ENCODE peak calls at places on chromosomes 1 and 21, in four cellular contexts. G is K562, B is HepG2, H is SK-N-SH. F is an unnamed sample.

GRCh38 chr1:235883261-235883927 is 16.7 kb upstream of the LYST start:
- DNase-seq in G (no peak), B (no peak), H (peak), F (no peak)

GRCh38 chr1:225450491-225451191 is 22.8 kb upstream of the LBR start:
- DNase-seq in G (no peak), B (peak), H (no peak), F (no peak)

GRCh38 chr1:159786966-159787365 is 6.2 kb downstream of the DUSP23 start:
- DNase-seq in G (no peak), B (no peak), H (peak), F (no peak)

GRCh38 chr21:31724552-31724951 is 7.4 kb downstream of the SCAF4 start:
- DNase-seq in G (no peak), B (no peak), H (no peak), F (no peak)

GRCh38 chr1:2831596-2832212 is 30.2 kb upstream of the TTC34 start:
- DNase-seq in G (no peak), B (no peak), H (no peak), F (no peak)

GRCh38 chr1:201383647-201384405 is 6.3 kb upstream of the TNNT2 start:
- DNase-seq in G (no peak), B (no peak), H (no peak), F (no peak)

GRCh38 chr1:62110198-62110817 is 84.3 kb upstream of the L1TD1 start:
- DNase-seq in G (no peak), B (no peak), H (no peak), F (no peak)

GRCh38 chr1:46248122-46248920 is 758 bp downstream of the RAD54L start:
- DNase-seq in G (peak), B (peak), H (peak), F (peak)

GRCh38 chr1:222060247-222060851 is 318.5 kb upstream of the DUSP10 start:
- DNase-seq in G (no peak), B (no peak), H (no peak), F (no peak)

GRCh38 chr1:85048296-85049064 is at the start of gene MCOLN3:
- DNase-seq in G (peak), B (no peak), H (peak), F (peak)
- TF ChIP-seq FOXJ3 in G (no peak), B (no peak), H (no peak), F (no peak)

GRCh38 chr1:109913360-109913879 is 2.8 kb downstream of the CSF1 start:
- DNase-seq in G (no peak), B (no peak), H (no peak), F (no peak)

GRCh38 chr1:109910123-109910962 is at the start of gene CSF1:
- DNase-seq in G (peak), B (no peak), H (peak), F (peak)

GRCh38 chr1:109912873-109913272 is 2.2 kb downstream of the CSF1 start:
- DNase-seq in G (no peak), B (no peak), H (no peak), F (no peak)

GRCh38 chr1:109910963-109911798 is 532 bp downstream of the CSF1 start:
- DNase-seq in G (peak), B (no peak), H (no peak), F (peak)

GRCh38 chr1:109912214-109912861 is 1.7 kb downstream of the CSF1 start:
- DNase-seq in G (no peak), B (no peak), H (no peak), F (no peak)
- TF ChIP-seq FOXJ3 in G (no peak), B (no peak), H (no peak), F (no peak)

GRCh38 chr1:94753171-94753972 is 66.8 kb upstream of the SLC44A3 start:
- DNase-seq in G (no peak), B (peak), H (no peak), F (no peak)
- TF ChIP-seq FOXJ3 in G (no peak), B (no peak), H (no peak), F (no peak)

GRCh38 chr1:76336951-76337371 is 262.4 kb downstream of the ST6GALNAC3 start:
- DNase-seq in G (no peak), B (no peak), H (peak), F (peak)
- TF ChIP-seq FOXJ3 in G (no peak), B (no peak), H (peak), F (no peak)

GRCh38 chr1:72366473-72366872 is 84.1 kb upstream of the NEGR1 start:
- DNase-seq in G (no peak), B (peak), H (no peak), F (no peak)
- TF ChIP-seq FOXJ3 in G (no peak), B (no peak), H (no peak), F (no peak)